ENCODE peak calls at places on chromosome 18, in eight cellular contexts. One of them, this sample, is unnamed.

GRCh38 chr18:60411715-60412114 is 39.1 kb upstream of the MC4R start:
- DNase-seq in aorta: no peak
- DNase-seq in sigmoid colon: no peak
- DNase-seq in neural progenitor cell: peak; percentile 21
- DNase-seq in ovary: no peak
- DNase-seq in naive thymus-derived CD4-positive, alpha-beta T cell: no peak
- DNase-seq in heart right ventricle: no peak
- DNase-seq in CD8-positive, alpha-beta memory T cell: no peak
- DNase-seq in this sample: no peak

GRCh38 chr18:79395761-79396404 is at the start of gene NFATC1:
- DNase-seq in aorta: peak; percentile 97
- DNase-seq in sigmoid colon: peak; percentile 95
- DNase-seq in neural progenitor cell: peak; percentile 89
- DNase-seq in ovary: peak; percentile 89
- DNase-seq in naive thymus-derived CD4-positive, alpha-beta T cell: peak; percentile 49
- DNase-seq in heart right ventricle: peak; percentile 89
- DNase-seq in CD8-positive, alpha-beta memory T cell: peak; percentile 58
- DNase-seq in this sample: no peak

GRCh38 chr18:53567935-53568574 is 656.4 kb downstream of the MBD2 start:
- DNase-seq in aorta: no peak
- DNase-seq in sigmoid colon: no peak
- DNase-seq in neural progenitor cell: peak; percentile 57
- DNase-seq in ovary: peak; percentile 37
- DNase-seq in naive thymus-derived CD4-positive, alpha-beta T cell: peak; percentile 1
- DNase-seq in heart right ventricle: no peak
- DNase-seq in CD8-positive, alpha-beta memory T cell: no peak
- DNase-seq in this sample: no peak

GRCh38 chr18:3450358-3451107 is 561 bp downstream of the TGIF1 start:
- DNase-seq in aorta: peak; percentile 90
- DNase-seq in sigmoid colon: peak; percentile 92
- DNase-seq in neural progenitor cell: peak; percentile 40
- DNase-seq in ovary: peak; percentile 89
- DNase-seq in naive thymus-derived CD4-positive, alpha-beta T cell: peak; percentile 81
- DNase-seq in heart right ventricle: peak; percentile 76
- DNase-seq in CD8-positive, alpha-beta memory T cell: peak; percentile 83
- DNase-seq in this sample: peak; percentile 65

GRCh38 chr18:54284967-54285785 is 15.9 kb downstream of the POLI start:
- DNase-seq in aorta: peak; percentile 61
- DNase-seq in sigmoid colon: no peak
- DNase-seq in neural progenitor cell: no peak
- DNase-seq in ovary: no peak
- DNase-seq in naive thymus-derived CD4-positive, alpha-beta T cell: no peak
- DNase-seq in heart right ventricle: peak; percentile 18
- DNase-seq in CD8-positive, alpha-beta memory T cell: no peak
- DNase-seq in this sample: no peak

GRCh38 chr18:2617974-2618373 is 37.6 kb upstream of the SMCHD1 start:
- DNase-seq in aorta: no peak
- DNase-seq in sigmoid colon: no peak
- DNase-seq in neural progenitor cell: no peak
- DNase-seq in ovary: no peak
- DNase-seq in naive thymus-derived CD4-positive, alpha-beta T cell: no peak
- DNase-seq in heart right ventricle: no peak
- DNase-seq in CD8-positive, alpha-beta memory T cell: no peak
- DNase-seq in this sample: no peak

GRCh38 chr18:63883617-63884016 is 3.9 kb upstream of the SERPINB2 start:
- DNase-seq in aorta: no peak
- DNase-seq in sigmoid colon: no peak
- DNase-seq in neural progenitor cell: no peak
- DNase-seq in ovary: no peak
- DNase-seq in naive thymus-derived CD4-positive, alpha-beta T cell: no peak
- DNase-seq in heart right ventricle: no peak
- DNase-seq in CD8-positive, alpha-beta memory T cell: no peak
- DNase-seq in this sample: no peak

GRCh38 chr18:56563568-56563967 is 74.8 kb downstream of the TXNL1 start:
- DNase-seq in aorta: no peak
- DNase-seq in sigmoid colon: no peak
- DNase-seq in neural progenitor cell: peak; percentile 88
- DNase-seq in ovary: no peak
- DNase-seq in naive thymus-derived CD4-positive, alpha-beta T cell: no peak
- DNase-seq in heart right ventricle: no peak
- DNase-seq in CD8-positive, alpha-beta memory T cell: no peak
- DNase-seq in this sample: no peak

GRCh38 chr18:39591647-39592046 is 2026.0 kb upstream of the CELF4 start:
- DNase-seq in aorta: no peak
- DNase-seq in sigmoid colon: no peak
- DNase-seq in neural progenitor cell: peak; percentile 27
- DNase-seq in ovary: no peak
- DNase-seq in naive thymus-derived CD4-positive, alpha-beta T cell: no peak
- DNase-seq in heart right ventricle: no peak
- DNase-seq in CD8-positive, alpha-beta memory T cell: no peak
- DNase-seq in this sample: no peak

GRCh38 chr18:60147326-60147725 is 225.2 kb downstream of the MC4R start:
- DNase-seq in aorta: no peak
- DNase-seq in sigmoid colon: no peak
- DNase-seq in neural progenitor cell: no peak
- DNase-seq in ovary: no peak
- DNase-seq in naive thymus-derived CD4-positive, alpha-beta T cell: no peak
- DNase-seq in heart right ventricle: no peak
- DNase-seq in CD8-positive, alpha-beta memory T cell: no peak
- DNase-seq in this sample: no peak

GRCh38 chr18:40109251-40110049 is 1845.6 kb upstream of the PIK3C3 start:
- DNase-seq in aorta: no peak
- DNase-seq in sigmoid colon: no peak
- DNase-seq in neural progenitor cell: no peak
- DNase-seq in ovary: no peak
- DNase-seq in naive thymus-derived CD4-positive, alpha-beta T cell: no peak
- DNase-seq in heart right ventricle: no peak
- DNase-seq in CD8-positive, alpha-beta memory T cell: no peak
- DNase-seq in this sample: no peak

GRCh38 chr18:10927290-10927979 is 221.9 kb downstream of the PIEZO2 start:
- DNase-seq in aorta: no peak
- DNase-seq in sigmoid colon: no peak
- DNase-seq in neural progenitor cell: no peak
- DNase-seq in ovary: peak; percentile 43
- DNase-seq in naive thymus-derived CD4-positive, alpha-beta T cell: no peak
- DNase-seq in heart right ventricle: no peak
- DNase-seq in CD8-positive, alpha-beta memory T cell: no peak
- DNase-seq in this sample: no peak

GRCh38 chr18:74126684-74127482 is 20.8 kb downstream of the FBXO15 start:
- DNase-seq in aorta: no peak
- DNase-seq in sigmoid colon: no peak
- DNase-seq in neural progenitor cell: peak; percentile 23
- DNase-seq in ovary: no peak
- DNase-seq in naive thymus-derived CD4-positive, alpha-beta T cell: no peak
- DNase-seq in heart right ventricle: no peak
- DNase-seq in CD8-positive, alpha-beta memory T cell: no peak
- DNase-seq in this sample: no peak

GRCh38 chr18:56696966-56697365 is 45.8 kb downstream of the WDR7 start:
- DNase-seq in aorta: no peak
- DNase-seq in sigmoid colon: no peak
- DNase-seq in neural progenitor cell: no peak
- DNase-seq in ovary: no peak
- DNase-seq in naive thymus-derived CD4-positive, alpha-beta T cell: no peak
- DNase-seq in heart right ventricle: no peak
- DNase-seq in CD8-positive, alpha-beta memory T cell: no peak
- DNase-seq in this sample: no peak

GRCh38 chr18:48776641-48777025 is 174.1 kb downstream of the SMAD7 start:
- DNase-seq in aorta: no peak
- DNase-seq in sigmoid colon: no peak
- DNase-seq in neural progenitor cell: no peak
- DNase-seq in ovary: no peak
- DNase-seq in naive thymus-derived CD4-positive, alpha-beta T cell: no peak
- DNase-seq in heart right ventricle: no peak
- DNase-seq in CD8-positive, alpha-beta memory T cell: no peak
- DNase-seq in this sample: no peak

GRCh38 chr18:48777026-48777736 is 173.6 kb downstream of the SMAD7 start:
- DNase-seq in aorta: peak; percentile 85
- DNase-seq in sigmoid colon: peak; percentile 77
- DNase-seq in neural progenitor cell: peak; percentile 82
- DNase-seq in ovary: peak; percentile 77
- DNase-seq in naive thymus-derived CD4-positive, alpha-beta T cell: peak; percentile 58
- DNase-seq in heart right ventricle: no peak
- DNase-seq in CD8-positive, alpha-beta memory T cell: peak; percentile 62
- DNase-seq in this sample: peak; percentile 65

GRCh38 chr18:48779462-48779861 is 171.3 kb downstream of the SMAD7 start:
- DNase-seq in aorta: no peak
- DNase-seq in sigmoid colon: no peak
- DNase-seq in neural progenitor cell: no peak
- DNase-seq in ovary: no peak
- DNase-seq in naive thymus-derived CD4-positive, alpha-beta T cell: no peak
- DNase-seq in heart right ventricle: no peak
- DNase-seq in CD8-positive, alpha-beta memory T cell: no peak
- DNase-seq in this sample: no peak

GRCh38 chr18:48777737-48778111 is 173.0 kb downstream of the SMAD7 start:
- DNase-seq in aorta: no peak
- DNase-seq in sigmoid colon: no peak
- DNase-seq in neural progenitor cell: no peak
- DNase-seq in ovary: no peak
- DNase-seq in naive thymus-derived CD4-positive, alpha-beta T cell: no peak
- DNase-seq in heart right ventricle: no peak
- DNase-seq in CD8-positive, alpha-beta memory T cell: no peak
- DNase-seq in this sample: no peak

GRCh38 chr18:48778344-48779011 is 172.3 kb downstream of the SMAD7 start:
- DNase-seq in aorta: no peak
- DNase-seq in sigmoid colon: no peak
- DNase-seq in neural progenitor cell: no peak
- DNase-seq in ovary: no peak
- DNase-seq in naive thymus-derived CD4-positive, alpha-beta T cell: no peak
- DNase-seq in heart right ventricle: no peak
- DNase-seq in CD8-positive, alpha-beta memory T cell: no peak
- DNase-seq in this sample: no peak
- H3K4me1 ChIP-seq in aorta: no peaks in the 10 kb centered on the region
- H3K4me1 ChIP-seq in sigmoid colon: peaks cover 73% of the 10 kb centered on the region
- H3K4me1 ChIP-seq in neural progenitor cell: peaks cover 17% of the 10 kb centered on the region
- H3K4me1 ChIP-seq in ovary: peaks cover 35% of the 10 kb centered on the region
- H3K4me1 ChIP-seq in naive thymus-derived CD4-positive, alpha-beta T cell: peaks cover 8% of the 10 kb centered on the region
- H3K4me1 ChIP-seq in heart right ventricle: peaks cover 56% of the 10 kb centered on the region
- H3K4me1 ChIP-seq in CD8-positive, alpha-beta memory T cell: peaks cover 6% of the 10 kb centered on the region
- H3K4me1 ChIP-seq in this sample: peaks cover 6% of the 10 kb centered on the region

DNA sequence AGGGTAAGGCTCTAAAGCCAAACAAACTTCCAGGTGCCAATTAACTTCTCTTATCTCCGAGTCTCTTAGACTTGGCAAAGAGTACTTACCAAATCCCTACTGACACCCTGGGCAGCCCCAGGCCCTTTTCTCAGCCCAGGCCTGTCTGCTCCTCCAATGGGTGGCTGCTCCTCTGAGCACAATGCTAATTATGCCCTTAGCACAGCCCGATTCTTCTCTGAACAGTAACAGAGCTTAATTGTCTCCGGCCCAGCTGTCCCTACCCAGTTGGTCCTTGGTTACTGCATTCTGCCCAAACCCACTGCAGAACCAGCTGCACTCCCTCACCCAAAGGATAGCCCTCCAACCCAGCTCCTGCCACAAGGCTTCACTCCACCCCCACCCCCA is 110.3 kb downstream of the SMAD7 start:
- DNase-seq in aorta: peak; percentile 37
- DNase-seq in sigmoid colon: no peak
- DNase-seq in neural progenitor cell: no peak
- DNase-seq in ovary: peak; percentile 10
- DNase-seq in naive thymus-derived CD4-positive, alpha-beta T cell: no peak
- DNase-seq in heart right ventricle: no peak
- DNase-seq in CD8-positive, alpha-beta memory T cell: no peak
- DNase-seq in this sample: no peak
- H3K4me1 ChIP-seq in aorta: no peaks in the 10 kb centered on the region
- H3K4me1 ChIP-seq in sigmoid colon: peaks cover 30% of the 10 kb centered on the region
- H3K4me1 ChIP-seq in neural progenitor cell: peaks cover 25% of the 10 kb centered on the region
- H3K4me1 ChIP-seq in ovary: peaks cover 11% of the 10 kb centered on the region
- H3K4me1 ChIP-seq in naive thymus-derived CD4-positive, alpha-beta T cell: peaks cover 92% of the 10 kb centered on the region
- H3K4me1 ChIP-seq in heart right ventricle: peaks cover 37% of the 10 kb centered on the region
- H3K4me1 ChIP-seq in CD8-positive, alpha-beta memory T cell: peaks cover 91% of the 10 kb centered on the region
- H3K4me1 ChIP-seq in this sample: peaks cover 77% of the 10 kb centered on the region

GRCh38 chr18:12372406-12372805 is 4.6 kb downstream of the AFG3L2 start:
- DNase-seq in aorta: no peak
- DNase-seq in sigmoid colon: no peak
- DNase-seq in neural progenitor cell: no peak
- DNase-seq in ovary: no peak
- DNase-seq in naive thymus-derived CD4-positive, alpha-beta T cell: no peak
- DNase-seq in heart right ventricle: no peak
- DNase-seq in CD8-positive, alpha-beta memory T cell: no peak
- DNase-seq in this sample: no peak

GRCh38 chr18:12373771-12374116 is 3.3 kb downstream of the AFG3L2 start:
- DNase-seq in aorta: no peak
- DNase-seq in sigmoid colon: no peak
- DNase-seq in neural progenitor cell: no peak
- DNase-seq in ovary: no peak
- DNase-seq in naive thymus-derived CD4-positive, alpha-beta T cell: no peak
- DNase-seq in heart right ventricle: no peak
- DNase-seq in CD8-positive, alpha-beta memory T cell: no peak
- DNase-seq in this sample: no peak

GRCh38 chr18:12371590-12371989 is 5.4 kb downstream of the AFG3L2 start:
- DNase-seq in aorta: no peak
- DNase-seq in sigmoid colon: no peak
- DNase-seq in neural progenitor cell: no peak
- DNase-seq in ovary: no peak
- DNase-seq in naive thymus-derived CD4-positive, alpha-beta T cell: no peak
- DNase-seq in heart right ventricle: no peak
- DNase-seq in CD8-positive, alpha-beta memory T cell: no peak
- DNase-seq in this sample: no peak

GRCh38 chr18:12374398-12374797 is 2.6 kb downstream of the AFG3L2 start:
- DNase-seq in aorta: peak; percentile 25
- DNase-seq in sigmoid colon: no peak
- DNase-seq in neural progenitor cell: no peak
- DNase-seq in ovary: no peak
- DNase-seq in naive thymus-derived CD4-positive, alpha-beta T cell: no peak
- DNase-seq in heart right ventricle: no peak
- DNase-seq in CD8-positive, alpha-beta memory T cell: no peak
- DNase-seq in this sample: no peak

GRCh38 chr18:12373032-12373770 is 3.8 kb downstream of the AFG3L2 start:
- DNase-seq in aorta: no peak
- DNase-seq in sigmoid colon: no peak
- DNase-seq in neural progenitor cell: no peak
- DNase-seq in ovary: no peak
- DNase-seq in naive thymus-derived CD4-positive, alpha-beta T cell: no peak
- DNase-seq in heart right ventricle: no peak
- DNase-seq in CD8-positive, alpha-beta memory T cell: no peak
- DNase-seq in this sample: no peak
- H3K4me1 ChIP-seq in aorta: no peaks in the 10 kb centered on the region
- H3K4me1 ChIP-seq in sigmoid colon: peaks cover 52% of the 10 kb centered on the region
- H3K4me1 ChIP-seq in neural progenitor cell: peaks cover 6% of the 10 kb centered on the region
- H3K4me1 ChIP-seq in ovary: peaks cover 14% of the 10 kb centered on the region
- H3K4me1 ChIP-seq in naive thymus-derived CD4-positive, alpha-beta T cell: peaks cover 28% of the 10 kb centered on the region
- H3K4me1 ChIP-seq in heart right ventricle: peaks cover 33% of the 10 kb centered on the region
- H3K4me1 ChIP-seq in CD8-positive, alpha-beta memory T cell: peaks cover 52% of the 10 kb centered on the region
- H3K4me1 ChIP-seq in this sample: peaks cover 49% of the 10 kb centered on the region

DNA sequence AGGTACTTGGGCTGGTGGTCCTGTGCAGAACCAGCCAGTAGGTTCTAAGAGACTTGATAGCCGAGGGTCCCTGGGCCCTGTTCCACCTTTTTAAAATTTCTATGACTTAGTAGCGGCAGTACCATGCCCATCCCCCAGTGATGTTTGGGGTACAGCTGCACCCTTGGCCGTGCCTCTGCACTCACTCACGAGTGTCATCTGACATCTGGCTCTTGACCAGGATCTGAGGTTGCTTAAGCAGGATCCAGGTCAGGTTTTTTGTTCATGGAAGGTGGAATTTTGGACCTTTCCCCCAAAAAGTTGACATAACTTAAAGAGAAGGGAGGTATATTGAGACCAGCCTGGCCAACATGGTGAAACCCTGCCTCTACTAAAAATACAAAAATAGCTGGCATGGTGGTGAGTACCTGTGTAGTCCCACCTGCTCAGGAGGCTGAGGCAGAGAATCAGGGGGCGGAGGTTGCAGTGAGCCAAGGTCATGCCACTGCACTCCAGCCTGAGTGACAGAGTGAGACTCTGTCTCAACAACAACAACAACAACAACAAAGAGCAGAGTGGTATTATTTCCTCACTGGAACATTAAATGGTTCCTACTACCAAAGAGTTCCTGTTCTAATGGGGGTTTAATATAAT is 163.6 kb downstream of the NEDD4L start:
- DNase-seq in aorta: no peak
- DNase-seq in sigmoid colon: no peak
- DNase-seq in neural progenitor cell: no peak
- DNase-seq in ovary: no peak
- DNase-seq in naive thymus-derived CD4-positive, alpha-beta T cell: no peak
- DNase-seq in heart right ventricle: no peak
- DNase-seq in CD8-positive, alpha-beta memory T cell: no peak
- DNase-seq in this sample: no peak
- H3K4me1 ChIP-seq in aorta: peaks cover 3% of the 10 kb centered on the region
- H3K4me1 ChIP-seq in sigmoid colon: peaks cover 39% of the 10 kb centered on the region
- H3K4me1 ChIP-seq in neural progenitor cell: peaks cover 9% of the 10 kb centered on the region
- H3K4me1 ChIP-seq in ovary: peaks cover 5% of the 10 kb centered on the region
- H3K4me1 ChIP-seq in naive thymus-derived CD4-positive, alpha-beta T cell: no peaks in the 10 kb centered on the region
- H3K4me1 ChIP-seq in heart right ventricle: peaks cover 4% of the 10 kb centered on the region
- H3K4me1 ChIP-seq in CD8-positive, alpha-beta memory T cell: no peaks in the 10 kb centered on the region
- H3K4me1 ChIP-seq in this sample: no peaks in the 10 kb centered on the region

This sample was measured in CD8-positive, alpha-beta T cell.